ENCODE peak calls at places on chromosomes 12 and 14, in seven cellular contexts. M is anterior cingulate cortex, N is MG63, E is T-helper 1 cell, A is cardiac muscle cell, Z is T-helper 2 cell, T is SIG-M5. X is an unnamed sample.

GRCh38 chr12:113127791-113128199 is 7.8 kb downstream of the RASAL1 start:
- DNase-seq in E (no peak), M (no peak), T (no peak), Z (no peak), N (no peak), A (no peak), X (no peak)

GRCh38 chr12:67811437-67812361 is 163.2 kb downstream of the DYRK2 start:
- DNase-seq in T (no peak), N (peak; percentile 57), E (no peak), A (peak; percentile 37), M (no peak), Z (no peak), X (no peak)

GRCh38 chr14:85122690-85123089 is 407.3 kb upstream of the FLRT2 start:
- DNase-seq in E (no peak), M (no peak), T (no peak), Z (no peak), N (no peak), A (peak; percentile 23), X (no peak)

GRCh38 chr14:48744202-48744601 is 842.0 kb downstream of the RPS29 start:
- DNase-seq in E (no peak), M (no peak), Z (no peak), T (no peak), N (no peak), A (no peak), X (no peak)

GRCh38 chr14:73696466-73697390 is 17.5 kb downstream of the PNMA1 start:
- DNase-seq in Z (no peak), M (no peak), E (no peak), N (peak; percentile 12), T (peak; percentile 22), A (peak; percentile 25), X (no peak)

GRCh38 chr12:25151476-25151875 is 43.5 kb downstream of the DNAI7 start:
- DNase-seq in Z (no peak), E (no peak), A (peak; percentile 95), T (no peak), N (peak; percentile 99), M (no peak), X (no peak)

GRCh38 chr12:102883204-102883799 is 33.7 kb downstream of the PAH start:
- DNase-seq in Z (no peak), N (peak; percentile 40), E (no peak), M (peak; percentile 6), A (peak; percentile 40), T (no peak), X (peak; percentile 7)

GRCh38 chr12:123671876-123672275 is 963 bp downstream of the TCTN2 start:
- DNase-seq in M (no peak), E (no peak), Z (no peak), A (peak; percentile 4), T (no peak), N (no peak), X (no peak)

GRCh38 chr12:52022841-52023181 is 16.1 kb downstream of the TAMALIN start:
- DNase-seq in T (no peak), N (no peak), Z (no peak), E (no peak), A (no peak), M (no peak), X (no peak)

GRCh38 chr14:68935761-68936209 is 43.3 kb downstream of the ACTN1 start:
- DNase-seq in A (peak; percentile 61), N (no peak), Z (no peak), T (no peak), M (no peak), E (no peak), X (no peak)

GRCh38 chr12:101802486-101802885 is 28.3 kb downstream of the GNPTAB start:
- DNase-seq in E (no peak), A (no peak), Z (no peak), T (no peak), N (no peak), M (no peak), X (no peak)

GRCh38 chr12:1918875-1919236 is 404 bp upstream of the CACNA2D4 start:
- DNase-seq in N (no peak), M (no peak), T (no peak), A (no peak), E (no peak), Z (no peak), X (no peak)

GRCh38 chr14:33542338-33543290 is 408.3 kb downstream of the EGLN3 start:
- DNase-seq in M (no peak), N (no peak), E (no peak), T (no peak), A (no peak), Z (no peak), X (no peak)

GRCh38 chr14:105066285-105067071 is 1.2 kb upstream of the GPR132 start:
- DNase-seq in Z (no peak), N (no peak), M (no peak), T (no peak), E (no peak), A (no peak), X (no peak)

GRCh38 chr12:51210690-51211395 is 7.0 kb downstream of the POU6F1 start:
- DNase-seq in N (no peak), Z (no peak), T (no peak), A (no peak), E (no peak), M (peak; percentile 25), X (no peak)

GRCh38 chr12:67804168-67804567 is 155.6 kb downstream of the DYRK2 start:
- DNase-seq in Z (no peak), N (no peak), A (no peak), E (no peak), T (no peak), M (no peak), X (no peak)

GRCh38 chr12:117559978-117560377 is 198.6 kb upstream of the NOS1 start:
- DNase-seq in N (no peak), Z (no peak), T (no peak), A (no peak), M (no peak), E (no peak), X (no peak)

GRCh38 chr14:103543721-103544626 is 15.0 kb downstream of the TRMT61A start:
- DNase-seq in Z (no peak), T (no peak), M (peak; percentile 71), A (peak; percentile 34), E (no peak), N (no peak), X (no peak)

GRCh38 chr12:6367065-6367968 is 8.0 kb downstream of the SCNN1A start:
- DNase-seq in T (peak; percentile 59), E (no peak), M (no peak), N (no peak), A (peak; percentile 69), Z (peak; percentile 45), X (no peak)

GRCh38 chr14:64200170-64200569 is 94.0 kb downstream of the ESR2 start:
- DNase-seq in A (no peak), Z (no peak), M (no peak), T (no peak), N (no peak), E (no peak), X (no peak)

GRCh38 chr12:40015360-40015759 is 90.5 kb downstream of the SLC2A13 start:
- DNase-seq in M (no peak), N (no peak), A (no peak), Z (no peak), E (no peak), T (no peak), X (no peak)

X was measured in effector CD4-positive, alpha-beta T cell.